ENCODE peak calls at places on chromosome 20, in six cellular contexts. S, L, N, D, J and G are unnamed samples.

GRCh38 chr20:1898496-1899168 is 3.4 kb downstream of the SIRPA start:
- DNase-seq in L (no peak), D (no peak), J (no peak), S (no peak), N (no peak), G (no peak)

GRCh38 chr20:51562334-51563140 is 20.0 kb upstream of the NFATC2 start:
- DNase-seq in J (peak; percentile 85), S (peak; percentile 31), N (no peak), L (no peak), D (no peak), G (peak; percentile 34)

GRCh38 chr20:58268936-58269619 is 40.4 kb upstream of the RAB22A start:
- DNase-seq in L (no peak), N (no peak), J (no peak), S (no peak), D (peak; percentile 41), G (no peak)

GRCh38 chr20:11222243-11222642 is 548.4 kb upstream of the JAG1 start:
- DNase-seq in D (no peak), N (no peak), L (no peak), S (no peak), J (no peak), G (no peak)

GRCh38 chr20:16574656-16575355 is 1.6 kb upstream of the KIF16B start:
- DNase-seq in L (peak; percentile 26), J (peak; percentile 87), N (peak; percentile 94), S (peak; percentile 76), D (peak; percentile 91), G (peak; percentile 35)

GRCh38 chr20:25191051-25191450 is 4.5 kb upstream of the ENTPD6 start:
- DNase-seq in J (no peak), S (no peak), D (no peak), L (no peak), N (no peak), G (no peak)

GRCh38 chr20:11880694-11881093 is 37.0 kb upstream of the BTBD3 start:
- DNase-seq in S (no peak), D (no peak), J (no peak), L (no peak), N (peak; percentile 24), G (no peak)

GRCh38 chr20:61742097-61742805 is 323.4 kb downstream of the TAF4 start:
- DNase-seq in N (no peak), D (no peak), L (no peak), S (no peak), J (no peak), G (no peak)

GRCh38 chr20:19241440-19241839 is 29.0 kb downstream of the SLC24A3 start:
- DNase-seq in L (no peak), J (peak; percentile 13), N (no peak), S (no peak), D (no peak), G (no peak)

DNA sequence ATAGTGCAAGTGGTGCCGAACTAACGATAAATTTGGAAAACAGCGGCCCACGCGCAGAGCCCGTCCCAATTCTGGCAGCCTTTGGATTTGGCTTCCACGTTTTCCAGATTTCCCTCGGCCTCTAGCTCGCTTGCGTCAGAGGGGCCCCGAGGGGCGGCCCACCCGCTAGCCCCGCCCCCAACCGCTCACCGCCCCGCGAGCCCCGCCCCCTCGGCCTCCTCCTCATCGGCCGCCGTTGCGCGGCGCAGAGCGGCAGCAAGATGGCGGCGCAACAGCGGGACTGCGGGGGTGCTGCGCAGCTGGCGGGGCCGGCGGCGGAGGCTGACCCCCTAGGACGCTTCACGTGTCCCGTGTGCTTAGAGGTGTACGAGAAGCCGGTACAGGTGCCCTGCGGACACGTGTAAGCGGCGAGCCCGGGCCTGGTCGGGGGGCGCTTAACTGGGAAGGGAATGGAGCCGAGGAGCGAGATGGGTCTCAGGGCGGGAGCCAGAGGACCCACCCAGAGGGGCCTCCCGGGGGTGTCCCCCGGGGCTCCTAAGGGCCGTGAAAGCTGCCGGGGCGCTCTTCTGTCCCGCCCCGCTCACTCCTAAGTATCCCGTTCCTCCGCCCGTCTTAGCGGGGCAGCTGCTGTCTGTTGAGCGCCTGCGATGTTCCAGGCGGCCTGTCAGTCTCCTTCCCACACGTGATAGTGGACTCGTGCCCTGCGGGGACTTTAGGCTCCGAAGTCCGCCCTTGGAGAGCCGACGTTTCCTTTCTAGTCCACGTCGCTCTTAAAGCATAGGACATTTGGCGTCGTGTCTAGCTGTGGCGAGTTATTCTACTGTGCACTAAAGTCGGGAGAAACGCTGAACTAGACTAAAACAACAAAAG is at the start of gene RNF114:
- DNase-seq in S (peak; percentile 91), J (peak; percentile 88), L (no peak), N (peak; percentile 87), D (peak; percentile 99), G (peak; percentile 95)
- TF ChIP-seq POLR2A in S (peak; percentile 84), J (peak; percentile 53), L (peak; percentile 97), N (peak; percentile 87), D (peak; percentile 87), G (peak; percentile 83)

GRCh38 chr20:44542902-44543301 is 21.0 kb upstream of the SERINC3 start:
- DNase-seq in J (no peak), D (no peak), S (no peak), L (no peak), N (no peak), G (no peak)
- TF ChIP-seq TAF1 in J (no peak), D (no peak), S (no peak), L (no peak), N (no peak), G (no peak)

DNA sequence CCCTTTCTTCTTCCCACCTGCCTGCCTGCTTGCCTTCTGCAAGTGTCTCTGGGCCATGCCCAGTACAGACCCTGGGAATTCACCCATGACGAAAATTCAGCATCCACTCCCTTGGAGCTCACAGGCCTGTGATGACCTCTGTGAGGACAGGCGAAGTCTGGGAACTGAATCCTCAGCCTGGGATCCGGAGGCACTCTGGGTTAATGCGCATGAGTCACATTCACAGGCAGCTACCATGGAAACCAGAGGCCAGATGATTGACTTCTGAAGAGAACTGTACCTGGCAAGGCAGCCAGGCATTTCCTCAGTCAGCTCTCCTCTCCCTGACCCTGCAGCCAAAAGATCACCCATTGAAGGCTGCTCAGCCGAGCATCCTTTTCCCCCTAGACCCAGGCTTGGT is 41.0 kb downstream of the SLC9A8 start:
- DNase-seq in D (no peak), S (no peak), J (no peak), N (no peak), L (no peak), G (no peak)
- TF ChIP-seq POLR2AphosphoS5 in D (no peak), S (no peak), J (no peak), N (no peak), L (no peak), G (no peak)

GRCh38 chr20:22579711-22580697 is 4.4 kb downstream of the FOXA2 start:
- DNase-seq in S (no peak), L (no peak), N (peak; percentile 24), J (peak; percentile 63), D (no peak), G (no peak)
- TF ChIP-seq POLR2A in S (no peak), L (no peak), N (peak; percentile 19), J (no peak), D (no peak), G (no peak)

DNA sequence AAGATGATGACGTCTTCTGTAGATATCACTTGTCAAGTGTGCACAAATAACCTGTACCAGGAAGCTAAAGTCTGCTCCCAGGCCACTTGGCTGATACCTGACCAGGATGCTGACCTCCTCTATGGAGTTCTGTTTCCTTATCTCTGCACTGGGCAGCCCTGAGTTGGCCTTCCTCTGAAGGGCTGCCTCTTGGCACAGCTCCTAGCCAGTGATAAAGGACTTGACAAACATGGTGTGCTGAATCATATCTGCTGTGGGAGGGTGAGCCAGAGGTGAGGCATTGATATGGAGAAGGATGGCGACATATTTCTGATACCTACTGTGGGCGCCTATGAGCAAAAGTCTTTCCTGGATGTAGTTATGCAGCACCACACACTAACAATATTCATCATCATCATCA is 32.8 kb upstream of the FOXA2 start:
- DNase-seq in N (peak; percentile 58), D (peak; percentile 37), J (peak; percentile 27), S (no peak), L (no peak), G (no peak)
- TF ChIP-seq TAF1 in N (no peak), D (no peak), J (no peak), S (no peak), L (no peak), G (no peak)